ENCODE peak calls at places on chromosome 17, in six cellular contexts. N, X, D, K, M and R are unnamed samples. For H3K4me1, the result is how much of the 10 kb centered on the place peaks cover.

GRCh38 chr17:68248199-68248825 is 469 bp downstream of the AMZ2 start:
- DNase-seq in N (peak), X (peak), D (peak), K (no peak), M (peak), R (peak)

GRCh38 chr17:63406689-63407330 is 39.3 kb downstream of the CYB561 start:
- DNase-seq in N (peak), X (peak), D (peak), K (no peak), M (peak), R (peak)

GRCh38 chr17:20091161-20092029 is 82.2 kb downstream of the SPECC1 start:
- DNase-seq in N (no peak), X (peak), D (peak), K (no peak), M (no peak), R (no peak)

GRCh38 chr17:2025220-2025621 is at the start of gene RTN4RL1:
- DNase-seq in N (peak), X (peak), D (peak), K (peak), M (peak), R (peak)

GRCh38 chr17:31095239-31096105 is 695 bp downstream of the NF1 start:
- DNase-seq in N (peak), X (peak), D (peak), K (peak), M (peak), R (peak)

GRCh38 chr17:83096401-83097220 is 17.2 kb downstream of the METRNL start:
- DNase-seq in N (no peak), X (no peak), D (peak), K (peak), M (no peak), R (peak)

GRCh38 chr17:66764559-66764958 is 70.4 kb upstream of the CACNG5 start:
- DNase-seq in N (peak), X (no peak), D (peak), K (no peak), M (no peak), R (no peak)

GRCh38 chr17:37833237-37833859 is 88.5 kb upstream of the HNF1B start:
- DNase-seq in N (no peak), X (no peak), D (no peak), K (no peak), M (peak), R (no peak)

GRCh38 chr17:31830971-31831755 is 27.9 kb downstream of the COPRS start:
- DNase-seq in N (no peak), X (no peak), D (no peak), K (no peak), M (no peak), R (no peak)

GRCh38 chr17:74987909-74988711 is 678 bp downstream of the CDR2L start:
- DNase-seq in N (peak), X (peak), D (peak), K (peak), M (peak), R (peak)

GRCh38 chr17:63635787-63636186 is 13.6 kb downstream of the MAP3K3 start:
- DNase-seq in N (no peak), X (no peak), D (no peak), K (no peak), M (no peak), R (no peak)

DNA sequence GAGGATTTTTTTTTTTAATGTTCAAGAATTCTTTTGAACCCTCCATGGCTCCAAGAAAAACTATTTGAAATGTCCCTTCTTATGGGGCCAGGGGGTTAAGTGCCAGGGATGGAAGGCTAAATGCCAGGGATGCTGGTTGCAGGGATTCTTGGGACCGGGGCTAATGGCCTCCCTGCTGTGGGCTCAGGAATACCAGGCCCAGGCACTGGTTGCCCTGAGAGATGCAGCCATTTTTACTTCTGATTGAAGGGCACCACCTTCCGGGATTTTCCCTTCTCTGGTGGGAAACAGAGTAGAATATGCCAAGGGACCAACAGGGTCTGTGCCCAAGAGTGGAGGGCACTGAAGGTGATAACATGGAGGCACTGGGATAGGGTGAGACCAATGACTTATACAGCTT is 10.9 kb upstream of the KAT7 start:
- DNase-seq in N (no peak), X (no peak), D (no peak), K (no peak), M (no peak), R (no peak)
- H3K4me1 ChIP-seq in N (under half), X (under half), D (under half), K (under half), M (under half), R (under half)

DNA sequence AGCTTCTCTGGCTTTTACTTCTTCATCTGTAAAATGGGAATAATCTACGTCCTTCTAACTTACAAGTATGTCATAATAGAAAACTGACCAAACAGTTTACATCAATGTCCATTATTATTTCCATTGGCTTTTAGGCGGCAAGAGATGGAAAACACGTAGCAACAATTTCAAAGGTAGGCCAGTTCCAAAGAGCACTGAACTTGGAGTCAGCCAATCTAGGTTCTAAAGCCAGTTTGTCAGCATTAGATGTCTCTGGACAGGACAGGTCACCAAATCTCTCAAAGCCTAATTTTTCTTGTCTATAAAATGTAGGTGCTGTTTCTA is 17.6 kb downstream of the HLF start:
- DNase-seq in N (no peak), X (no peak), D (no peak), K (no peak), M (no peak), R (no peak)
- H3K4me1 ChIP-seq in N (under half), X (under half), D (half or more), K (under half), M (under half), R (under half)

GRCh38 chr17:15381707-15382106 is 40.3 kb upstream of the TEKT3 start:
- DNase-seq in N (no peak), X (no peak), D (no peak), K (no peak), M (no peak), R (no peak)

GRCh38 chr17:15386083-15386482 is 44.7 kb upstream of the TEKT3 start:
- DNase-seq in N (no peak), X (no peak), D (no peak), K (no peak), M (no peak), R (no peak)

GRCh38 chr17:15382866-15383265 is 41.5 kb upstream of the TEKT3 start:
- DNase-seq in N (no peak), X (no peak), D (no peak), K (no peak), M (no peak), R (no peak)

GRCh38 chr17:15385305-15385704 is 43.9 kb upstream of the TEKT3 start:
- DNase-seq in N (no peak), X (no peak), D (no peak), K (no peak), M (no peak), R (no peak)

GRCh38 chr17:15384142-15384803 is 42.9 kb upstream of the TEKT3 start:
- DNase-seq in N (no peak), X (peak), D (no peak), K (no peak), M (peak), R (no peak)
- H3K4me1 ChIP-seq in N (under half), X (under half), D (under half), K (under half), M (under half), R (under half)

DNA sequence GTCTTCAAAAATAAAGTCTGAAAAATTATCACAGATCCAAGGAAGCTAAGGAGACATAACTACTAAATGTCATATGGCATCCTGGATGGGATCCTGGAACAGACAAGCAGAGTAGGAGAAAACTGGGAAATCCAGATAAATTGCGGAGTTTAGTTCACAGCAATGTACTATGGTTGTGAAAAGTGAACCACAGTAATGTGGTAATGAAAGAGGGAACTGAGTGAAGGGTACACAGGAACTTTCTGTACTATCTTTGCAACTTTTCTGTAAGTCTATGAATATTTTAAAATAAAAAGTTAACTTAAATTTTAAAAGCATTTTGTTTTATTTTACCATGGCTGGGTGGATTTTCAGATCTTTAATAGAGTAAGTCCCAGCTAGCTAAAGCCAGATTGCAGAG is 16.3 kb downstream of the SLFN12L start:
- DNase-seq in N (no peak), X (no peak), D (no peak), K (no peak), M (no peak), R (no peak)
- H3K4me1 ChIP-seq in N (under half), X (under half), D (under half), K (under half), M (under half), R (under half)

DNA sequence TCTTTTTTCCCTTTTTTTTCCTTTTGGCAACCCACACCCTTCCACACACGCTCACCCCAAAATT is at the start of gene NLK:
- DNase-seq in N (no peak), X (no peak), D (no peak), K (no peak), M (no peak), R (no peak)
- H3K4me1 ChIP-seq in N (under half), X (under half), D (under half), K (under half), M (under half), R (half or more)